ENCODE peak calls at places on chromosomes 3 and 15, in seven cellular contexts. S is right atrium auricular region, H is GM12878, O is mucosa of descending colon, L is neural progenitor cell, X is K562, J is adrenal gland. B is an unnamed sample.

GRCh38 chr3:185420762-185421161 is 57.8 kb downstream of the MAP3K13 start:
- DNase-seq in S (no peak), H (peak; percentile 11), O (peak; percentile 55), L (no peak), X (no peak), J (no peak), B (no peak)

GRCh38 chr15:70833897-70834765 is 19.8 kb downstream of the LARP6 start:
- DNase-seq in S (no peak), H (no peak), O (no peak), L (no peak), X (no peak), J (no peak), B (peak; percentile 70)

GRCh38 chr15:75161788-75162414 is 39.8 kb upstream of the C15orf39 start:
- DNase-seq in S (peak; percentile 77), H (no peak), O (no peak), L (no peak), X (no peak), J (peak; percentile 51), B (no peak)

GRCh38 chr15:85480923-85481322 is 100.5 kb downstream of the AKAP13 start:
- DNase-seq in S (no peak), H (no peak), O (no peak), L (no peak), X (no peak), J (no peak), B (no peak)

GRCh38 chr3:9399746-9400145 is 2.3 kb downstream of the SETD5 start:
- DNase-seq in S (peak; percentile 84), H (no peak), O (peak; percentile 61), L (peak; percentile 92), X (peak; percentile 33), J (peak; percentile 78), B (peak; percentile 86)

GRCh38 chr15:82870727-82871576 is 61.5 kb downstream of the WHAMM start:
- DNase-seq in S (no peak), H (no peak), O (no peak), L (no peak), X (no peak), J (peak; percentile 5), B (no peak)

GRCh38 chr15:52790166-52790708 is at the start of gene ONECUT1:
- DNase-seq in S (no peak), H (no peak), O (peak; percentile 72), L (peak; percentile 91), X (peak; percentile 91), J (no peak), B (peak; percentile 91)

GRCh38 chr3:112084980-112085697 is 1.1 kb upstream of the C3orf52 start:
- DNase-seq in S (no peak), H (no peak), O (peak; percentile 36), L (no peak), X (no peak), J (no peak), B (no peak)

GRCh38 chr3:50208677-50209344 is 3.7 kb downstream of the SLC38A3 start:
- DNase-seq in S (no peak), H (no peak), O (no peak), L (no peak), X (no peak), J (no peak), B (no peak)

GRCh38 chr15:60626051-60626450 is 147.1 kb upstream of the ICE2 start:
- DNase-seq in S (no peak), H (no peak), O (no peak), L (no peak), X (no peak), J (no peak), B (no peak)

GRCh38 chr3:128351476-128352085 is 115.1 kb downstream of the DNAJB8 start:
- DNase-seq in S (no peak), H (no peak), O (no peak), L (no peak), X (no peak), J (no peak), B (no peak)

GRCh38 chr3:50028336-50028735 is 60.4 kb upstream of the RBM5 start:
- DNase-seq in S (peak; percentile 1), H (no peak), O (no peak), L (no peak), X (no peak), J (no peak), B (no peak)

GRCh38 chr3:64290161-64290560 is 64.9 kb upstream of the PRICKLE2 start:
- DNase-seq in S (no peak), H (no peak), O (no peak), L (no peak), X (no peak), J (no peak), B (no peak)

GRCh38 chr15:58146734-58147133 is 8.6 kb downstream of the AQP9 start:
- DNase-seq in S (no peak), H (no peak), O (no peak), L (no peak), X (no peak), J (peak; percentile 33), B (no peak)

GRCh38 chr3:32794487-32795308 is 23.1 kb upstream of the TRIM71 start:
- DNase-seq in S (no peak), H (no peak), O (no peak), L (no peak), X (no peak), J (no peak), B (peak; percentile 65)

GRCh38 chr3:99950921-99951320 is 133.3 kb downstream of the CMSS1 start:
- DNase-seq in S (no peak), H (no peak), O (no peak), L (no peak), X (no peak), J (no peak), B (no peak)

GRCh38 chr15:74802862-74803447 is 9.7 kb upstream of the LMAN1L start:
- DNase-seq in S (no peak), H (no peak), O (no peak), L (no peak), X (no peak), J (no peak), B (no peak)

GRCh38 chr3:136194409-136195257 is 1.5 kb downstream of the MSL2 start:
- DNase-seq in S (no peak), H (peak; percentile 24), O (peak; percentile 58), L (peak; percentile 76), X (no peak), J (peak; percentile 42), B (peak; percentile 69)

GRCh38 chr15:67164401-67164791 is 90.1 kb downstream of the AAGAB start:
- DNase-seq in S (no peak), H (no peak), O (no peak), L (no peak), X (no peak), J (no peak), B (no peak)

GRCh38 chr15:67161881-67162280 is 92.6 kb downstream of the AAGAB start:
- DNase-seq in S (no peak), H (no peak), O (no peak), L (no peak), X (no peak), J (no peak), B (no peak)

GRCh38 chr15:67158367-67158766 is 93.0 kb downstream of the SMAD3 start:
- DNase-seq in S (no peak), H (no peak), O (no peak), L (no peak), X (no peak), J (no peak), B (no peak)

GRCh38 chr15:67163180-67163579 is 91.3 kb downstream of the AAGAB start:
- DNase-seq in S (no peak), H (no peak), O (no peak), L (no peak), X (no peak), J (no peak), B (no peak)

GRCh38 chr15:67161412-67161811 is 93.0 kb downstream of the AAGAB start:
- DNase-seq in S (no peak), H (no peak), O (no peak), L (no peak), X (no peak), J (no peak), B (no peak)
- H3K4me1 ChIP-seq in S (peaks cover 58% of the 10 kb centered on the region), H (no peaks in the 10 kb centered on the region), O (peaks cover 10% of the 10 kb centered on the region), L (peaks cover 18% of the 10 kb centered on the region), X (peaks cover 5% of the 10 kb centered on the region), J (peaks cover 4% of the 10 kb centered on the region), B (peaks cover 25% of the 10 kb centered on the region)

DNA sequence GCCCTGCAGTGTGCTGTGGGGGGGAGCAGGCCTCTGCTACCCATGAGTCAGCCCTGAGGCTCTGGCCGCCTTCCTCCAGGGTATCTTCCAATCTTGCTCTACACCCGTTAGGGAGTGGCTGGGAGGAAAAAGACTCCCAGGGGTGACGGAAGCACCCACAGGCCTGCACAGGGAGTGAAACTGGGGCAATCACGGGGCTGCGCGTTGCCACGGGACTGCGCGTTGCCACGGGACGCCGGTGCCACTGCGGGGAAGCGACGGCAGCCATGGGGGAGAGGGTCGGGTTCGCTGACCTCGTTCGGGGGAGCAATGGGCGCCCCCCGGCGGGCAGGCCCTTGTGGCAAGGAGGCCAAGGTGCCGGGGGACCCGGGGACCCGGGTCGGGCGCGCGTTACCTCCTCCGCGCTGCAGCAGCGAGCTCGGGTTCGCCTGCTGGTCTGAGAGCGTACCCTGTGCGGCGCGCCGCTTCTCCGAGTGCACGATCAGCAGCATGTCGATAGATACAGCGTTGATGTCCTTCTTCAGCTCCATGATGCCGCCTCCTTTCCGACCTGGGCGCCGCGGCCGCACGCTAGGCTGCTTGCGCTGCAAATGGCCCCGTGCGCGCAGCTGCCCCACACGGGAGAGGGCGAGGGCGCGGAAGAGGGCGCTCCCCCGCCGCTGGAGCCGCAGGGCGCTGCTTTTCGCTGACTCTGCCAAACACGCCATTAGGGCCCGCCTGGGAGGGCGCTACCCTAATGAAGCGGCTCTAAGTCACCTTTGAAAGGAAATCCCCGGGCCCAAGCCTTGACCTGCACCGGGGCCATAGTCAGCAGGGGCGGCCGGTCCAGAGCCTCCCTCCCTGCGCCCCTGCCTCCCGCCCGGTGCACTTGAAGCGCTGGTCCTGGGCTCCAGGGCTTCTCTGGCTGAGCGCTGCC is at the start of gene KY:
- DNase-seq in S (peak; percentile 52), H (no peak), O (peak; percentile 30), L (peak; percentile 77), X (no peak), J (peak; percentile 66), B (peak; percentile 87)
- TF ChIP-seq CTCF in S (no peak), H (no peak), O (no peak), L (peak; percentile 25), X (no peak), J (no peak), B (peak; percentile 38)

GRCh38 chr15:37041042-37041441 is 59.3 kb downstream of the MEIS2 start:
- DNase-seq in S (no peak), H (no peak), O (no peak), L (no peak), X (no peak), J (no peak), B (no peak)

GRCh38 chr15:37045859-37046318 is 54.5 kb downstream of the MEIS2 start:
- DNase-seq in S (no peak), H (no peak), O (no peak), L (peak; percentile 93), X (no peak), J (no peak), B (peak; percentile 88)

GRCh38 chr15:37046876-37047614 is 53.3 kb downstream of the MEIS2 start:
- DNase-seq in S (no peak), H (no peak), O (no peak), L (peak; percentile 65), X (no peak), J (no peak), B (no peak)

GRCh38 chr15:37041836-37042235 is 58.5 kb downstream of the MEIS2 start:
- DNase-seq in S (no peak), H (no peak), O (no peak), L (no peak), X (no peak), J (no peak), B (no peak)

GRCh38 chr15:37045241-37045640 is 55.1 kb downstream of the MEIS2 start:
- DNase-seq in S (no peak), H (no peak), O (no peak), L (peak; percentile 61), X (no peak), J (no peak), B (no peak)
- H3K4me3 ChIP-seq in S (no peak overlapping the region), H (no peak overlapping the region), O (no peak overlapping the region), L (peak overlapping the region; percentile 37), X (no peak overlapping the region), J (no peak overlapping the region), B (peak overlapping the region; percentile 76)

GRCh38 chr3:152395764-152396163 is 127.0 kb downstream of the MBNL1 start:
- DNase-seq in S (no peak), H (no peak), O (no peak), L (no peak), X (no peak), J (no peak), B (peak; percentile 63)
- H3K4me1 ChIP-seq in S (peaks cover 92% of the 10 kb centered on the region), H (no peaks in the 10 kb centered on the region), O (peaks cover 13% of the 10 kb centered on the region), L (peaks cover 6% of the 10 kb centered on the region), X (peaks cover 9% of the 10 kb centered on the region), J (peaks cover 63% of the 10 kb centered on the region), B (no peaks in the 10 kb centered on the region)

B was measured in endodermal cell.